ENCODE peak calls at places on chromosomes 5 and 9, in ten cellular contexts. S, F, V, M, Z, B, A, U, N and G are unnamed samples.
A peak's percentile ranks its signal among the peaks of the same experiment; 100 is the strongest.

GRCh38 chr9:1869843-1870242 is 145.3 kb upstream of the SMARCA2 start:
- DNase-seq in S (no peak), V (no peak), B (no peak), N (peak; percentile 14), Z (no peak), F (no peak), U (peak; percentile 90), A (peak; percentile 8), M (no peak), G (no peak)

GRCh38 chr5:53179681-53180080 is 70.1 kb upstream of the MOCS2 start:
- DNase-seq in A (no peak), N (no peak), F (no peak), B (no peak), V (no peak), Z (no peak), S (no peak), M (no peak), U (no peak), G (no peak)

GRCh38 chr9:113853333-113853732 is 22.8 kb upstream of the ZNF618 start:
- DNase-seq in Z (no peak), F (no peak), S (no peak), B (no peak), M (no peak), V (no peak), A (no peak), N (no peak), U (peak; percentile 82), G (no peak)

GRCh38 chr5:68330564-68330963 is 115.0 kb downstream of the PIK3R1 start:
- DNase-seq in A (no peak), V (no peak), N (no peak), F (no peak), S (no peak), M (no peak), U (no peak), B (no peak), Z (no peak), G (no peak)

GRCh38 chr5:90909091-90909503 is 350.5 kb downstream of the ADGRV1 start:
- DNase-seq in Z (no peak), V (no peak), F (no peak), M (no peak), S (no peak), N (no peak), B (no peak), A (no peak), U (no peak), G (no peak)

GRCh38 chr9:97794666-97795065 is 58.4 kb upstream of the FOXE1 start:
- DNase-seq in S (no peak), N (no peak), Z (no peak), M (no peak), A (no peak), F (no peak), V (no peak), U (no peak), B (no peak), G (no peak)

GRCh38 chr5:170737591-170737990 is 45.9 kb upstream of the GABRP start:
- DNase-seq in A (no peak), N (no peak), V (no peak), B (no peak), U (no peak), Z (no peak), S (no peak), M (no peak), F (no peak), G (no peak)

GRCh38 chr5:72301557-72301956 is 18.5 kb downstream of the MRPS27 start:
- DNase-seq in B (no peak), M (no peak), V (no peak), N (no peak), U (peak; percentile 39), S (no peak), Z (no peak), F (no peak), A (no peak), G (no peak)

GRCh38 chr5:109413463-109413862 is 3.7 kb upstream of the PJA2 start:
- DNase-seq in V (no peak), B (no peak), F (no peak), Z (no peak), N (no peak), M (no peak), U (peak; percentile 37), A (no peak), S (no peak), G (no peak)

GRCh38 chr5:43416233-43416987 is 4.2 kb upstream of the CCL28 start:
- DNase-seq in V (no peak), Z (no peak), S (no peak), F (no peak), A (no peak), U (no peak), B (no peak), M (no peak), N (no peak), G (no peak)

GRCh38 chr9:129023036-129023907 is 4.9 kb downstream of the SH3GLB2 start:
- DNase-seq in F (peak; percentile 89), N (no peak), S (peak; percentile 73), Z (no peak), A (no peak), B (no peak), V (no peak), M (peak; percentile 24), U (no peak), G (no peak)

GRCh38 chr9:104993291-104993963 is 65.5 kb upstream of the ABCA1 start:
- DNase-seq in V (peak; percentile 54), S (no peak), N (peak; percentile 19), A (peak; percentile 46), M (peak; percentile 60), B (no peak), Z (no peak), F (peak; percentile 79), U (peak; percentile 95), G (peak; percentile 91)

GRCh38 chr5:34923694-34924461 is 5.5 kb upstream of the DNAJC21 start:
- DNase-seq in N (no peak), Z (peak; percentile 82), U (no peak), S (peak; percentile 66), V (no peak), B (no peak), M (no peak), F (no peak), A (no peak), G (peak; percentile 52)

GRCh38 chr5:41325074-41325473 is 111.7 kb upstream of the C6 start:
- DNase-seq in B (no peak), V (no peak), N (no peak), M (no peak), U (no peak), F (no peak), Z (no peak), S (no peak), A (no peak), G (no peak)

GRCh38 chr5:77921369-77921768 is 145.2 kb upstream of the TBCA start:
- DNase-seq in N (no peak), V (no peak), S (no peak), M (no peak), U (no peak), A (no peak), Z (no peak), F (no peak), B (no peak), G (no peak)

GRCh38 chr9:99626424-99626823 is 195.3 kb upstream of the NR4A3 start:
- DNase-seq in B (no peak), M (no peak), S (no peak), A (no peak), N (no peak), U (no peak), F (no peak), V (no peak), Z (no peak), G (no peak)

GRCh38 chr5:74722271-74722670 is 37.2 kb downstream of the HEXB start:
- DNase-seq in M (no peak), U (no peak), S (no peak), A (no peak), Z (no peak), F (no peak), V (no peak), B (no peak), N (no peak), G (no peak)